ENCODE peak calls at places on chromosomes 5 and 9, in five cellular contexts. One of them, this sample, is unnamed.

GRCh38 chr5:143086851-143087637 is 316.4 kb downstream of the NR3C1 start:
- DNase-seq in transverse colon: no peak
- DNase-seq in left ventricle myocardium inferior: no peak
- DNase-seq in IMR-90: peak
- DNase-seq in adrenal gland: no peak
- DNase-seq in this sample: no peak

GRCh38 chr5:172149073-172149472 is 39.0 kb downstream of the STK10 start:
- DNase-seq in transverse colon: no peak
- DNase-seq in left ventricle myocardium inferior: no peak
- DNase-seq in IMR-90: peak
- DNase-seq in adrenal gland: no peak
- DNase-seq in this sample: peak

GRCh38 chr9:89807101-89807395 is 202.2 kb downstream of the GADD45G start:
- DNase-seq in transverse colon: no peak
- DNase-seq in left ventricle myocardium inferior: no peak
- DNase-seq in IMR-90: no peak
- DNase-seq in adrenal gland: peak
- DNase-seq in this sample: no peak

GRCh38 chr5:126864042-126864688 is 87.2 kb downstream of the LMNB1 start:
- DNase-seq in transverse colon: no peak
- DNase-seq in left ventricle myocardium inferior: no peak
- DNase-seq in IMR-90: no peak
- DNase-seq in adrenal gland: no peak
- DNase-seq in this sample: no peak

GRCh38 chr9:130330202-130330601 is 64.6 kb downstream of the HMCN2 start:
- DNase-seq in transverse colon: no peak
- DNase-seq in left ventricle myocardium inferior: no peak
- DNase-seq in IMR-90: no peak
- DNase-seq in adrenal gland: no peak
- DNase-seq in this sample: no peak

GRCh38 chr9:69171049-69171448 is 3.0 kb upstream of the TJP2 start:
- DNase-seq in transverse colon: no peak
- DNase-seq in left ventricle myocardium inferior: no peak
- DNase-seq in IMR-90: peak
- DNase-seq in adrenal gland: no peak
- DNase-seq in this sample: peak

GRCh38 chr9:136683173-136683745 is 4.0 kb downstream of the AGPAT2 start:
- DNase-seq in transverse colon: no peak
- DNase-seq in left ventricle myocardium inferior: no peak
- DNase-seq in IMR-90: no peak
- DNase-seq in adrenal gland: no peak
- DNase-seq in this sample: no peak

GRCh38 chr9:125732562-125732961 is 14.6 kb upstream of the PBX3 start:
- DNase-seq in transverse colon: no peak
- DNase-seq in left ventricle myocardium inferior: no peak
- DNase-seq in IMR-90: no peak
- DNase-seq in adrenal gland: no peak
- DNase-seq in this sample: no peak

GRCh38 chr5:57653636-57654290 is 171.2 kb upstream of the ACTBL2 start:
- DNase-seq in transverse colon: no peak
- DNase-seq in left ventricle myocardium inferior: no peak
- DNase-seq in IMR-90: no peak
- DNase-seq in adrenal gland: no peak
- DNase-seq in this sample: no peak

GRCh38 chr5:191036-191948 is at the start of gene LRRC14B:
- DNase-seq in transverse colon: peak
- DNase-seq in left ventricle myocardium inferior: peak
- DNase-seq in IMR-90: no peak
- DNase-seq in adrenal gland: no peak
- DNase-seq in this sample: no peak

GRCh38 chr5:59423021-59423420 is 470.5 kb downstream of the PDE4D start:
- DNase-seq in transverse colon: no peak
- DNase-seq in left ventricle myocardium inferior: no peak
- DNase-seq in IMR-90: no peak
- DNase-seq in adrenal gland: no peak
- DNase-seq in this sample: no peak

GRCh38 chr5:110338336-110339083 is 388.0 kb downstream of the TMEM232 start:
- DNase-seq in transverse colon: no peak
- DNase-seq in left ventricle myocardium inferior: no peak
- DNase-seq in IMR-90: no peak
- DNase-seq in adrenal gland: no peak
- DNase-seq in this sample: no peak

DNA sequence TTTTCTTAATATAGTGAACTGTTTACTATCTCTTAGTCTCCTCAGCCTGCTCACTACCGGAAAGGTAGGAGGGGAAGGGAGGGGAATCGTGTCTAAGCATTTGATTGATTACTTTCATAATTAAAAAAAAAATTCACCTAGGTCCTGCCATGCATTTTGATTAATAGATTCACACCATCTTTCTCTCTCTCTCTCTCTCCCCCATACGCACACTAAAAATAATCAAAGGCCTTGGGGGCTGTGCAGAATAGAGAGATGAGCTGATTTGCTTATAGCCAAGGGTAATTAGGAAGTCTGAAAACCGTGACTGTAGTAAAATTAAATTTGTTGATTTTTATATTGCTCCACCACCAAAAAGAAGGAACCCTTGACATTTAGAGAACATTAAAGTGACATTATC is 49.6 kb downstream of the CD180 start:
- DNase-seq in transverse colon: no peak
- DNase-seq in left ventricle myocardium inferior: no peak
- DNase-seq in IMR-90: no peak
- DNase-seq in adrenal gland: no peak
- DNase-seq in this sample: no peak
- H3K4me3 ChIP-seq in transverse colon: no peak
- H3K4me3 ChIP-seq in left ventricle myocardium inferior: no peak
- H3K4me3 ChIP-seq in IMR-90: no peak
- H3K4me3 ChIP-seq in adrenal gland: no peak
- H3K4me3 ChIP-seq in this sample: no peak

GRCh38 chr9:103755986-103756385 is 338.1 kb upstream of the SMC2 start:
- DNase-seq in transverse colon: no peak
- DNase-seq in left ventricle myocardium inferior: no peak
- DNase-seq in IMR-90: no peak
- DNase-seq in adrenal gland: no peak
- DNase-seq in this sample: no peak
- TF ChIP-seq CTCF in transverse colon: no peak
- TF ChIP-seq CTCF in left ventricle myocardium inferior: no peak
- TF ChIP-seq CTCF in IMR-90: no peak
- TF ChIP-seq CTCF in adrenal gland: no peak
- TF ChIP-seq CTCF in this sample: no peak

GRCh38 chr5:117652001-117652639 is 1077.5 kb upstream of the SEMA6A start:
- DNase-seq in transverse colon: no peak
- DNase-seq in left ventricle myocardium inferior: no peak
- DNase-seq in IMR-90: peak
- DNase-seq in adrenal gland: no peak
- DNase-seq in this sample: no peak

GRCh38 chr5:117652640-117653280 is 1078.1 kb upstream of the SEMA6A start:
- DNase-seq in transverse colon: no peak
- DNase-seq in left ventricle myocardium inferior: no peak
- DNase-seq in IMR-90: no peak
- DNase-seq in adrenal gland: no peak
- DNase-seq in this sample: no peak

DNA sequence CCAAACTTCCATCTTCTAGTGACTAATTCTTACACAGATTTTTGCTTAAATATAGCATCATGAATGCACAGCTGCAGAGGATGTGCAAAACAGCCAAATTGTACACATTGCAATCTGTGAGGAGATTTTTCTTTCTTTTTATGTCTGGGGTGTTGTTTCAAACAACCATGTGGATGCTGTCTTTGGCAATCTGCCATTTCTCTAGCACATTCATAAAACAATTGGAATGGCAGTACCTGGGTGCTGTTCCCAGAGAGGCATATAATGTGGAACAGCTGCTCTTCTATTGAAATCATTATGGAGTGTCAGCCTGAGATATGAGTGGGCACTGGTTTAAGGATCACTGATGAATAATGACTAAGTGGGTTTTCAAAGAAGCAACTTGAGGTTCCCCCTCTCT is 1083.0 kb upstream of the SEMA6A start:
- DNase-seq in transverse colon: no peak
- DNase-seq in left ventricle myocardium inferior: no peak
- DNase-seq in IMR-90: no peak
- DNase-seq in adrenal gland: no peak
- DNase-seq in this sample: peak
- H3K4me3 ChIP-seq in transverse colon: no peak
- H3K4me3 ChIP-seq in left ventricle myocardium inferior: no peak
- H3K4me3 ChIP-seq in IMR-90: no peak
- H3K4me3 ChIP-seq in adrenal gland: no peak
- H3K4me3 ChIP-seq in this sample: no peak

GRCh38 chr5:19258686-19259085 is 729.3 kb downstream of the CDH18 start:
- DNase-seq in transverse colon: no peak
- DNase-seq in left ventricle myocardium inferior: no peak
- DNase-seq in IMR-90: no peak
- DNase-seq in adrenal gland: no peak
- DNase-seq in this sample: peak

GRCh38 chr5:19256036-19256435 is 732.0 kb downstream of the CDH18 start:
- DNase-seq in transverse colon: no peak
- DNase-seq in left ventricle myocardium inferior: no peak
- DNase-seq in IMR-90: no peak
- DNase-seq in adrenal gland: no peak
- DNase-seq in this sample: no peak

GRCh38 chr5:19266791-19267190 is 721.2 kb downstream of the CDH18 start:
- DNase-seq in transverse colon: no peak
- DNase-seq in left ventricle myocardium inferior: no peak
- DNase-seq in IMR-90: no peak
- DNase-seq in adrenal gland: no peak
- DNase-seq in this sample: no peak

GRCh38 chr5:19264821-19265220 is 723.2 kb downstream of the CDH18 start:
- DNase-seq in transverse colon: no peak
- DNase-seq in left ventricle myocardium inferior: no peak
- DNase-seq in IMR-90: no peak
- DNase-seq in adrenal gland: no peak
- DNase-seq in this sample: no peak

DNA sequence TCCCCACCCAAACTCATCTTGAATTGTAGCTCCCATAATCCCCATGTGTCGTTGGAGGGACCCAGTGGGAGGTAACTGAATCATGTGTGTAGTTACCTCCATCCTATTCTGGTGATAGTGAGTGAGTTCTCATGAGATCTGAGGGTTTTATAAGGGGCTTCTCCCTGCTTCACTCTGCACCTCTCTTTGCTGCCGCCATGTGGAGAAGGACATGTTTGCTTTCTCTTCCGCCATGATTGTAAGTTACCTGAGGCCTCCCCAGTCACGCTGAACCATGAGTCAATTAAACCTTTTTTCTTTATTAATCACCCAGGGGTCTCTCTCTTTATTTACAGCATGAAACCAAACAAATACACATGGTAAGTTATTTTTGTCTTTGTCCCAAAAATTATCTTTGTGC is 726.1 kb downstream of the CDH18 start:
- DNase-seq in transverse colon: no peak
- DNase-seq in left ventricle myocardium inferior: no peak
- DNase-seq in IMR-90: no peak
- DNase-seq in adrenal gland: no peak
- DNase-seq in this sample: no peak
- TF ChIP-seq CTCF in transverse colon: no peak
- TF ChIP-seq CTCF in left ventricle myocardium inferior: no peak
- TF ChIP-seq CTCF in IMR-90: no peak
- TF ChIP-seq CTCF in adrenal gland: no peak
- TF ChIP-seq CTCF in this sample: no peak

GRCh38 chr9:116285320-116285719 is 131.7 kb downstream of the PAPPA start:
- DNase-seq in transverse colon: no peak
- DNase-seq in left ventricle myocardium inferior: no peak
- DNase-seq in IMR-90: no peak
- DNase-seq in adrenal gland: no peak
- DNase-seq in this sample: no peak

GRCh38 chr9:116286287-116286686 is 132.7 kb downstream of the PAPPA start:
- DNase-seq in transverse colon: no peak
- DNase-seq in left ventricle myocardium inferior: no peak
- DNase-seq in IMR-90: no peak
- DNase-seq in adrenal gland: no peak
- DNase-seq in this sample: peak

GRCh38 chr9:116287721-116288120 is 134.1 kb downstream of the PAPPA start:
- DNase-seq in transverse colon: no peak
- DNase-seq in left ventricle myocardium inferior: no peak
- DNase-seq in IMR-90: peak
- DNase-seq in adrenal gland: no peak
- DNase-seq in this sample: peak

GRCh38 chr9:116282598-116282997 is 129.0 kb downstream of the PAPPA start:
- DNase-seq in transverse colon: no peak
- DNase-seq in left ventricle myocardium inferior: no peak
- DNase-seq in IMR-90: no peak
- DNase-seq in adrenal gland: no peak
- DNase-seq in this sample: no peak

GRCh38 chr9:116284518-116284917 is 130.9 kb downstream of the PAPPA start:
- DNase-seq in transverse colon: no peak
- DNase-seq in left ventricle myocardium inferior: no peak
- DNase-seq in IMR-90: no peak
- DNase-seq in adrenal gland: no peak
- DNase-seq in this sample: no peak
- H3K4me3 ChIP-seq in transverse colon: no peak
- H3K4me3 ChIP-seq in left ventricle myocardium inferior: no peak
- H3K4me3 ChIP-seq in IMR-90: no peak
- H3K4me3 ChIP-seq in adrenal gland: no peak
- H3K4me3 ChIP-seq in this sample: no peak

DNA sequence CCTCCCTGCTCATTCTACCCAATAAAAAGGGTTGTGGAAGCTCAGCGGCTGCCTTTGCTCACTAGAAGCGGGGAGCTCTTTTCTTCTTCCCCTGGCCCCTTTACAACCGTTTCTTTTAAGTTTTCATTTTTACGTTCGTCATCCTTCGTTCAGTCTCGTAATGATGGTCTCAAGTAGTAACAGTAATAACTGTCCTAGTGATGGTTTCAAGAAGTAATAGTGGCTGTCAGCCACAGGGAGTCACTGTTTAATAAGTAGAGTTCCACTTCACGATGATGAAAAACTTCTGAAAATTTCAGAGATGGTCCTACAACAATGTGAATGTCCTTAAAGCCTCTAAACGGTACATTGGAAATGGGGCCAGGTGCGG is 6.2 kb downstream of the UGT3A2 start:
- DNase-seq in transverse colon: no peak
- DNase-seq in left ventricle myocardium inferior: no peak
- DNase-seq in IMR-90: no peak
- DNase-seq in adrenal gland: no peak
- DNase-seq in this sample: no peak
- TF ChIP-seq CTCF in transverse colon: no peak
- TF ChIP-seq CTCF in left ventricle myocardium inferior: no peak
- TF ChIP-seq CTCF in IMR-90: peak
- TF ChIP-seq CTCF in adrenal gland: no peak
- TF ChIP-seq CTCF in this sample: no peak

GRCh38 chr9:18472915-18473314 is 1.0 kb upstream of the ADAMTSL1 start:
- DNase-seq in transverse colon: no peak
- DNase-seq in left ventricle myocardium inferior: no peak
- DNase-seq in IMR-90: no peak
- DNase-seq in adrenal gland: peak
- DNase-seq in this sample: peak
- H3K4me3 ChIP-seq in transverse colon: no peak
- H3K4me3 ChIP-seq in left ventricle myocardium inferior: no peak
- H3K4me3 ChIP-seq in IMR-90: no peak
- H3K4me3 ChIP-seq in adrenal gland: peak
- H3K4me3 ChIP-seq in this sample: peak

GRCh38 chr9:134623408-134624066 is 18.1 kb upstream of the COL5A1 start:
- DNase-seq in transverse colon: no peak
- DNase-seq in left ventricle myocardium inferior: no peak
- DNase-seq in IMR-90: no peak
- DNase-seq in adrenal gland: peak
- DNase-seq in this sample: no peak
- TF ChIP-seq CTCF in transverse colon: no peak
- TF ChIP-seq CTCF in left ventricle myocardium inferior: no peak
- TF ChIP-seq CTCF in IMR-90: no peak
- TF ChIP-seq CTCF in adrenal gland: no peak
- TF ChIP-seq CTCF in this sample: no peak